ENCODE peak calls at places on chromosomes 5 and 9, in eight cellular contexts. T is occipital lobe; U is HuH-7; Z is activated CD4-positive, alpha-beta T cell treated with anti-CD3 and anti-CD28 coated beads for 24 hours; K is activated T-helper 1 cell treated with anti-CD3 and anti-CD28 coated beads, Interleukin-2, amount 50 U/mL, for 16 hours; L is NCI-H2029; X is lower lobe of right lung; G is stimulated activated CD8-positive, alpha-beta memory T cell treated with anti-CD3 and anti-CD28 coated beads, Interleukin-12 subunit alpha, Interleukin-12 subunit beta, amount 100 ng/mL, for 4 hours. M is an unnamed sample.

GRCh38 chr5:127562252-127562651 is 44.8 kb downstream of the PRRC1 start:
- DNase-seq in G (no peak), L (no peak), Z (no peak), X (no peak), U (peak), T (no peak), K (no peak), M (peak)

GRCh38 chr5:147017191-147017590 is 138.6 kb upstream of the PPP2R2B start:
- DNase-seq in Z (no peak), T (no peak), L (no peak), U (no peak), K (no peak), G (no peak), X (no peak), M (no peak)

GRCh38 chr9:101601904-101602765 is 7.4 kb upstream of the PPP3R2 start:
- DNase-seq in X (no peak), Z (no peak), G (no peak), T (peak), U (peak), K (no peak), L (peak), M (peak)

GRCh38 chr5:69415584-69415958 is 655 bp downstream of the MARVELD2 start:
- DNase-seq in T (no peak), L (no peak), K (no peak), Z (no peak), X (no peak), G (no peak), U (peak), M (peak)

GRCh38 chr9:15513335-15513734 is 2.6 kb upstream of the PSIP1 start:
- DNase-seq in U (no peak), L (no peak), K (no peak), Z (no peak), T (no peak), G (no peak), X (no peak), M (peak)

GRCh38 chr9:80066931-80067330 is 495.2 kb downstream of the TLE4 start:
- DNase-seq in T (no peak), U (no peak), G (no peak), Z (no peak), L (no peak), K (no peak), X (no peak), M (no peak)

GRCh38 chr5:67199859-67200258 is 3.3 kb upstream of the CD180 start:
- DNase-seq in L (no peak), U (no peak), K (no peak), Z (no peak), T (no peak), G (no peak), X (no peak), M (no peak)

GRCh38 chr5:173671121-173671949 is 54.9 kb upstream of the BOD1 start:
- DNase-seq in K (no peak), T (peak), X (peak), L (no peak), Z (no peak), G (no peak), U (no peak), M (no peak)

GRCh38 chr9:132283165-132283564 is 71.6 kb downstream of the SETX start:
- DNase-seq in K (no peak), Z (no peak), G (no peak), L (no peak), X (no peak), U (no peak), T (no peak), M (no peak)

GRCh38 chr5:128498844-128499455 is 39.1 kb downstream of the FBN2 start:
- DNase-seq in T (no peak), L (no peak), K (no peak), U (peak), Z (no peak), G (no peak), X (no peak), M (peak)

GRCh38 chr5:9339206-9339818 is 206.6 kb downstream of the SEMA5A start:
- DNase-seq in G (no peak), X (no peak), U (peak), T (no peak), Z (no peak), L (no peak), K (no peak), M (peak)

GRCh38 chr9:11443631-11444030 is 830.8 kb upstream of the PTPRD start:
- DNase-seq in T (no peak), X (no peak), Z (no peak), K (no peak), U (no peak), G (no peak), L (no peak), M (no peak)

GRCh38 chr5:103690676-103691075 is 128.1 kb upstream of the NUDT12 start:
- DNase-seq in T (no peak), X (no peak), K (no peak), U (no peak), G (no peak), Z (no peak), L (no peak), M (no peak)

GRCh38 chr5:149754481-149754880 is 24.4 kb downstream of the PPARGC1B start:
- DNase-seq in L (no peak), Z (no peak), K (no peak), G (no peak), X (no peak), T (no peak), U (no peak), M (no peak)

GRCh38 chr5:35369965-35370790 is 139.9 kb upstream of the PRLR start:
- DNase-seq in L (no peak), U (no peak), Z (no peak), K (no peak), G (no peak), X (no peak), T (peak), M (no peak)

GRCh38 chr9:23117621-23118020 is 671.0 kb downstream of the DMRTA1 start:
- DNase-seq in K (no peak), G (no peak), U (no peak), T (no peak), Z (no peak), X (no peak), L (no peak), M (no peak)

GRCh38 chr5:28766565-28767158 is 1728.3 kb upstream of the CDH9 start:
- DNase-seq in U (no peak), X (no peak), T (peak), L (peak), K (no peak), G (no peak), Z (no peak), M (peak)

GRCh38 chr9:36166150-36166927 is 2.8 kb upstream of the CCIN start:
- DNase-seq in L (peak), G (peak), T (peak), K (peak), U (peak), Z (peak), X (peak), M (peak)

GRCh38 chr9:113715086-113715485 is 161.0 kb upstream of the ZNF618 start:
- DNase-seq in K (no peak), Z (no peak), L (peak), G (no peak), U (no peak), T (no peak), X (no peak), M (no peak)

GRCh38 chr9:134488901-134489280 is 152.7 kb upstream of the COL5A1 start:
- DNase-seq in G (no peak), Z (no peak), L (no peak), K (no peak), U (no peak), X (no peak), T (no peak), M (no peak)

GRCh38 chr5:179766726-179767455 is 26.9 kb upstream of the LTC4S start:
- DNase-seq in G (no peak), U (no peak), L (no peak), Z (no peak), X (no peak), K (no peak), T (no peak), M (no peak)

GRCh38 chr5:170184007-170184687 is 48.6 kb upstream of the C5orf58 start:
- DNase-seq in T (peak), Z (no peak), K (peak), L (peak), X (peak), U (peak), G (no peak), M (peak)

GRCh38 chr5:178348356-178349146 is 115.9 kb upstream of the PHYKPL start:
- DNase-seq in G (no peak), T (no peak), L (no peak), X (peak), Z (no peak), U (no peak), K (no peak), M (no peak)

GRCh38 chr5:58246521-58246944 is 213.4 kb downstream of the PLK2 start:
- DNase-seq in Z (no peak), U (no peak), G (no peak), X (no peak), K (no peak), L (no peak), T (no peak), M (no peak)

GRCh38 chr5:118253401-118254061 is 734.8 kb downstream of the DTWD2 start:
- DNase-seq in T (no peak), U (no peak), L (no peak), X (no peak), Z (no peak), K (no peak), G (no peak), M (no peak)

GRCh38 chr5:22693125-22693524 is 160.0 kb downstream of the CDH12 start:
- DNase-seq in G (no peak), X (no peak), T (peak), L (no peak), K (no peak), U (no peak), Z (no peak), M (no peak)

GRCh38 chr5:26310415-26310814 is 728.0 kb downstream of the CDH9 start:
- DNase-seq in G (no peak), X (no peak), K (no peak), U (no peak), Z (no peak), T (no peak), L (no peak), M (no peak)

GRCh38 chr9:6557883-6558282 is 87.6 kb downstream of the GLDC start:
- DNase-seq in G (no peak), K (no peak), Z (no peak), T (no peak), X (no peak), U (no peak), L (peak), M (no peak)

GRCh38 chr9:27385606-27386005 is 88.7 kb upstream of the EQTN start:
- DNase-seq in U (no peak), T (no peak), K (no peak), Z (no peak), X (peak), G (no peak), L (peak), M (no peak)

GRCh38 chr9:89273528-89274279 is 37.3 kb upstream of the CKS2 start:
- DNase-seq in T (no peak), X (no peak), G (no peak), Z (no peak), K (no peak), L (no peak), U (no peak), M (no peak)

GRCh38 chr5:56011835-56012234 is 17.1 kb upstream of the IL6ST start:
- DNase-seq in U (no peak), Z (no peak), X (no peak), G (no peak), L (no peak), K (no peak), T (no peak), M (no peak)

GRCh38 chr5:61974680-61975079 is 331.3 kb upstream of the KIF2A start:
- DNase-seq in G (no peak), U (no peak), T (no peak), L (no peak), Z (no peak), K (no peak), X (no peak), M (no peak)

GRCh38 chr5:73160239-73160671 is 12.7 kb upstream of the TMEM174 start:
- DNase-seq in Z (peak), L (no peak), T (no peak), G (no peak), K (peak), U (no peak), X (no peak), M (no peak)

GRCh38 chr9:120555884-120556283 is 24.1 kb downstream of the CDK5RAP2 start:
- DNase-seq in G (no peak), X (no peak), Z (no peak), L (no peak), K (no peak), T (no peak), U (no peak), M (no peak)

GRCh38 chr9:70145981-70146380 is 102.3 kb downstream of the MAMDC2 start:
- DNase-seq in G (no peak), X (no peak), K (no peak), T (no peak), Z (no peak), U (no peak), L (no peak), M (no peak)

GRCh38 chr5:115685966-115686691 is 60.3 kb upstream of the TMED7 start:
- DNase-seq in T (no peak), X (no peak), G (no peak), K (no peak), L (no peak), U (no peak), Z (no peak), M (no peak)